ENCODE peak calls at places on chromosomes 2 and 18, in nine cellular contexts. W, I, J, A, N, G, R, X and L are unnamed samples.

GRCh38 chr2:150339951-150340350 is 147.5 kb downstream of the RND3 start:
- DNase-seq in W (no peak), I (no peak), J (no peak), A (no peak), N (no peak), G (no peak), R (no peak), X (no peak), L (no peak)

GRCh38 chr2:125125902-125126301 is 1100.8 kb downstream of the CNTNAP5 start:
- DNase-seq in W (no peak), I (no peak), J (no peak), A (no peak), N (no peak), G (no peak), R (no peak), X (no peak), L (no peak)

GRCh38 chr2:187390891-187391290 is 57.2 kb downstream of the CALCRL start:
- DNase-seq in W (no peak), I (peak), J (no peak), A (peak), N (no peak), G (no peak), R (no peak), X (no peak), L (no peak)

GRCh38 chr18:57915848-57916596 is 112.9 kb upstream of the ATP8B1 start:
- DNase-seq in W (no peak), I (no peak), J (no peak), A (no peak), N (no peak), G (no peak), R (peak), X (no peak), L (no peak)

GRCh38 chr2:48482774-48483173 is 47.2 kb upstream of the STON1 start:
- DNase-seq in W (no peak), I (peak), J (no peak), A (no peak), N (no peak), G (no peak), R (no peak), X (no peak), L (no peak)

GRCh38 chr2:126877861-126878565 is 20.7 kb upstream of the TEX51 start:
- DNase-seq in W (no peak), I (no peak), J (no peak), A (no peak), N (no peak), G (no peak), R (no peak), X (peak), L (no peak)

GRCh38 chr2:53422979-53423378 is 344.6 kb upstream of the CHAC2 start:
- DNase-seq in W (no peak), I (peak), J (no peak), A (no peak), N (no peak), G (no peak), R (peak), X (peak), L (no peak)

GRCh38 chr2:241858206-241859016 is at the start of gene PDCD1:
- DNase-seq in W (peak), I (no peak), J (no peak), A (no peak), N (peak), G (no peak), R (peak), X (peak), L (peak)

GRCh38 chr2:54704688-54705605 is 18.5 kb upstream of the EML6 start:
- DNase-seq in W (peak), I (peak), J (no peak), A (no peak), N (no peak), G (no peak), R (no peak), X (no peak), L (no peak)

GRCh38 chr2:28661589-28662001 is 90.0 kb upstream of the PPP1CB start:
- DNase-seq in W (no peak), I (peak), J (no peak), A (peak), N (no peak), G (peak), R (peak), X (no peak), L (no peak)

GRCh38 chr18:79912994-79913831 is 38.2 kb downstream of the SLC66A2 start:
- DNase-seq in W (no peak), I (no peak), J (no peak), A (no peak), N (no peak), G (no peak), R (no peak), X (peak), L (no peak)

GRCh38 chr2:19138264-19138825 is 220.1 kb downstream of the OSR1 start:
- DNase-seq in W (no peak), I (no peak), J (no peak), A (no peak), N (no peak), G (no peak), R (no peak), X (peak), L (no peak)

GRCh38 chr2:19140463-19141208 is 217.8 kb downstream of the OSR1 start:
- DNase-seq in W (no peak), I (peak), J (no peak), A (peak), N (no peak), G (no peak), R (no peak), X (peak), L (no peak)

GRCh38 chr2:19137433-19137832 is 221.0 kb downstream of the OSR1 start:
- DNase-seq in W (no peak), I (no peak), J (no peak), A (no peak), N (no peak), G (no peak), R (no peak), X (peak), L (no peak)

GRCh38 chr2:19141234-19142004 is 217.0 kb downstream of the OSR1 start:
- DNase-seq in W (no peak), I (no peak), J (no peak), A (no peak), N (no peak), G (no peak), R (no peak), X (no peak), L (no peak)

DNA sequence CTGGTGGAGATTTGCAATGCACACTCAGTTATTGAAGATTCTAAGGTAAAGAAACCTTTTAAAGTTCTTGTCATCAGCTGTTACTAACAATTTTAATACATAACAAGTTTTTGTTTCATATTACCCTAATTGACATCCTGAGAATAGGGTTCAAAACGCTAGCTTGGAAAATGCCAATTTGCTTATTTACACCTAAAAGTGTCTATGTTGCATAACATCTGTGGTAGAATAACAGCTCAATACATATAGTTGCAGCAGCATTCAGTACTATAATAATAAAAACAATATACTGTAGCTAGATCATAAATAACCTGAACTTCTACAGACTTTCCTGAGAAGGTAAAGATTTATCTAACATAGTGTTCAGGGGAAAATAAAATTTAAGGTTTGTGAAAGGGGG is 219.0 kb downstream of the OSR1 start:
- DNase-seq in W (no peak), I (no peak), J (no peak), A (no peak), N (no peak), G (no peak), R (no peak), X (no peak), L (no peak)
- TF ChIP-seq CTCF in W (no peak), I (no peak), J (no peak), A (no peak), N (no peak), G (no peak), R (no peak), X (no peak), L (no peak)

GRCh38 chr18:3885209-3885792 is 435.3 kb downstream of the TGIF1 start:
- DNase-seq in W (no peak), I (no peak), J (no peak), A (no peak), N (no peak), G (no peak), R (no peak), X (no peak), L (no peak)
- TF ChIP-seq CTCF in W (no peak), I (no peak), J (peak), A (peak), N (peak), G (no peak), R (no peak), X (peak), L (peak)

DNA sequence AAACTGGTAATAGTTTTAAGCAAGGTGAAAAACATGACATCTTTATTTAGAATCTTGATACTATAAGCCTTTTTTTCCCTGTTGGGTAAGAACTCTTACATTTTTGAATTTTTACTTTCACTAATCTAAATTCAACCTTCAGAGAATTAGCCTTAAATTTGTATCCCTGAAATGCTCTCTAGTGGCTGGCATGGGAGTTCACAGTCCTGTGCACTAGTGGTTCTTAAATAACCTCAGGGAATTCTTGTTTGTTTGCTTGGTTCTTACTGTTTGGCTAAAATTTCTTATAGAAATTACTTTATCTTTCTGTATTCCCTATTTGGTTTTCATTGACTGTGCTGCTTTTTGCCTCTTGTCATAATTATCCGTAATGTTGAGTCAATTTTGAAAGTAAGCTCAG is 391.2 kb upstream of the FIGN start:
- DNase-seq in W (no peak), I (peak), J (no peak), A (no peak), N (no peak), G (no peak), R (no peak), X (no peak), L (no peak)
- TF ChIP-seq CTCF in W (no peak), I (no peak), J (no peak), A (peak), N (no peak), G (no peak), R (no peak), X (peak), L (no peak)

GRCh38 chr18:76657428-76657827 is 162.4 kb upstream of the ZNF516 start:
- DNase-seq in W (no peak), I (no peak), J (no peak), A (no peak), N (no peak), G (no peak), R (no peak), X (no peak), L (no peak)
- TF ChIP-seq CTCF in W (no peak), I (no peak), J (no peak), A (no peak), N (no peak), G (no peak), R (no peak), X (peak), L (no peak)

GRCh38 chr18:43596106-43596712 is 318.9 kb upstream of the SYT4 start:
- DNase-seq in W (no peak), I (peak), J (no peak), A (no peak), N (no peak), G (no peak), R (no peak), X (no peak), L (no peak)
- TF ChIP-seq CTCF in W (peak), I (peak), J (peak), A (peak), N (no peak), G (no peak), R (no peak), X (peak), L (peak)

GRCh38 chr2:214543386-214543955 is 132.6 kb downstream of the VWC2L start:
- DNase-seq in W (no peak), I (peak), J (no peak), A (no peak), N (no peak), G (no peak), R (peak), X (no peak), L (no peak)
- TF ChIP-seq CTCF in W (no peak), I (no peak), J (no peak), A (no peak), N (no peak), G (no peak), R (no peak), X (no peak), L (no peak)

GRCh38 chr2:100641115-100641415 is 78.3 kb downstream of the PDCL3 start:
- DNase-seq in W (no peak), I (no peak), J (no peak), A (no peak), N (no peak), G (no peak), R (no peak), X (no peak), L (no peak)

GRCh38 chr2:100642425-100642824 is 79.6 kb downstream of the PDCL3 start:
- DNase-seq in W (no peak), I (no peak), J (no peak), A (no peak), N (no peak), G (no peak), R (no peak), X (no peak), L (no peak)

GRCh38 chr2:100643459-100643858 is 80.7 kb downstream of the PDCL3 start:
- DNase-seq in W (no peak), I (no peak), J (no peak), A (no peak), N (no peak), G (no peak), R (no peak), X (peak), L (no peak)

GRCh38 chr2:100640329-100641114 is 77.7 kb downstream of the PDCL3 start:
- DNase-seq in W (no peak), I (peak), J (no peak), A (no peak), N (no peak), G (no peak), R (no peak), X (peak), L (no peak)

DNA sequence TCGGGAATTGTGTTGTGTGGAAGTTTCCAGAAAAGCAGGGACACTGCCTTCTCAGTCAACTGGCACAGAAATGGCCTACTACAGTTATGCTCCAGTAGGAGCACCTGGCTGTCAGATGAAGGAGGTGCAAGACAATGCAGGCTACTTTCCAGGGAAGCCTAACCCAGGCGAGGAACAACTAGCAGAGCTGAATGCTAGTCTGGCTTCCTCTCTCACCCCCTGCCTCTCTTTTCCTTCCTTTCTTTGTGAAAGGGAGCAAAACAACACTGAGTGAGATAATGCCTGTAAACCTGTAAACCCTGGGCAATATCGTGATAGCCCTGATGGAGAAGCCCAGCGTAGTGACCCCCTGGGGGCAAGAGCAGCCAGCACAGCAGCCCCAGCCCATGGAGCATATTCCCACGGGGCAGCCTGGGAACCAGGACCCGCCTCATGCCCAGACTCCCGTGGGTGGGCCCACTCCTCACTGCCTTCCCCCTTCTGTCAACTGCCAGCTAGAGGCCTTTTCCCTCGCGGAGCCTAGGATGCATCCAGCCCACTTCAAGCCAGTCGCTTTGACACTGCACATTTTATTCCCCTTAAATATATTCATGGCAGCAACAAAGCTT is 76.9 kb downstream of the PDCL3 start:
- DNase-seq in W (no peak), I (no peak), J (no peak), A (no peak), N (no peak), G (no peak), R (no peak), X (peak), L (no peak)
- TF ChIP-seq CTCF in W (no peak), I (no peak), J (no peak), A (no peak), N (no peak), G (no peak), R (no peak), X (peak), L (no peak)

DNA sequence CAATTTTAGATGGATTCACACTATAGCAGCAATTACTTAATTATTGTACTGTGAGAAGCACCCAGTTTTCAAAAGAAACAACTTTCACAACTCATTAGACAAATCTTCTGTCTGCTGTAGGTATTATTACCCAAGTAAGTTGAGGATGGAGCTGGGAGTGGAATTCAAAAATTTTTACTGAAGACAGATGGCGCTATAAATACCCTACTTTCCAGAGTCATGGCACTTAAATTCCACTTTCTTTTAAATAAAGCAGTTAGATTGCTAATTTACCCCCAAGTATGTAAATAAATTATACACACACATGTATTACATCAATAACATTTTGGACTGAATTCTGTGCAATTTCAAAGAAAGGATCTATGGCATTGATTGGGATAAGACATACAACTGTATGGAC is 166.8 kb downstream of the FTCDNL1 start:
- DNase-seq in W (no peak), I (no peak), J (no peak), A (no peak), N (no peak), G (no peak), R (no peak), X (no peak), L (no peak)
- TF ChIP-seq CTCF in W (no peak), I (no peak), J (no peak), A (no peak), N (no peak), G (no peak), R (no peak), X (peak), L (no peak)

GRCh38 chr2:144692661-144693060 is 172.7 kb upstream of the ZEB2 start:
- DNase-seq in W (no peak), I (no peak), J (no peak), A (no peak), N (no peak), G (no peak), R (no peak), X (no peak), L (no peak)

GRCh38 chr2:144695661-144696060 is 175.7 kb upstream of the ZEB2 start:
- DNase-seq in W (no peak), I (no peak), J (no peak), A (no peak), N (no peak), G (no peak), R (no peak), X (no peak), L (no peak)

GRCh38 chr2:144693179-144693578 is 173.3 kb upstream of the ZEB2 start:
- DNase-seq in W (no peak), I (no peak), J (no peak), A (no peak), N (no peak), G (no peak), R (no peak), X (no peak), L (no peak)

GRCh38 chr2:144694456-144694855 is 174.5 kb upstream of the ZEB2 start:
- DNase-seq in W (no peak), I (peak), J (no peak), A (no peak), N (no peak), G (no peak), R (no peak), X (no peak), L (no peak)
- TF ChIP-seq CTCF in W (no peak), I (no peak), J (no peak), A (no peak), N (no peak), G (no peak), R (no peak), X (no peak), L (no peak)

GRCh38 chr18:54233761-54234160 is 9.3 kb upstream of the MBD2 start:
- DNase-seq in W (no peak), I (no peak), J (no peak), A (no peak), N (no peak), G (no peak), R (no peak), X (no peak), L (no peak)

GRCh38 chr18:54235871-54236270 is 11.4 kb upstream of the MBD2 start:
- DNase-seq in W (no peak), I (no peak), J (no peak), A (peak), N (no peak), G (no peak), R (no peak), X (no peak), L (no peak)

GRCh38 chr18:54229660-54230059 is 5.2 kb upstream of the MBD2 start:
- DNase-seq in W (no peak), I (no peak), J (no peak), A (no peak), N (no peak), G (no peak), R (no peak), X (peak), L (no peak)

GRCh38 chr18:54233228-54233625 is 8.8 kb upstream of the MBD2 start:
- DNase-seq in W (no peak), I (peak), J (no peak), A (no peak), N (no peak), G (no peak), R (no peak), X (no peak), L (no peak)

GRCh38 chr18:54232485-54233227 is 8.2 kb upstream of the MBD2 start:
- DNase-seq in W (no peak), I (no peak), J (no peak), A (no peak), N (no peak), G (no peak), R (no peak), X (peak), L (no peak)
- TF ChIP-seq CTCF in W (no peak), I (peak), J (no peak), A (no peak), N (no peak), G (no peak), R (no peak), X (peak), L (no peak)